ENCODE peak calls at places on chromosome 17, in five cellular contexts. R is MG63, F is ascending aorta, B is uterus, E is esophagus squamous epithelium. K is an unnamed sample.

GRCh38 chr17:12421646-12422306 is 243.9 kb upstream of the MYOCD start:
- DNase-seq in R (no peak), F (no peak), B (no peak), E (no peak), K (no peak)

GRCh38 chr17:66982011-66982508 is 17.6 kb downstream of the CACNG4 start:
- DNase-seq in R (peak; percentile 34), F (no peak), B (peak; percentile 30), E (no peak), K (peak; percentile 6)

GRCh38 chr17:28478940-28479615 is 5.6 kb downstream of the SLC13A2 start:
- DNase-seq in R (peak; percentile 20), F (no peak), B (no peak), E (no peak), K (no peak)

GRCh38 chr17:11144358-11145233 is 96.4 kb upstream of the SHISA6 start:
- DNase-seq in R (peak; percentile 57), F (no peak), B (no peak), E (no peak), K (peak; percentile 25)

GRCh38 chr17:393806-394717 is 41.5 kb upstream of the RPH3AL start:
- DNase-seq in R (no peak), F (no peak), B (no peak), E (no peak), K (peak; percentile 38)

GRCh38 chr17:10875984-10876555 is 38.2 kb upstream of the PIRT start:
- DNase-seq in R (peak; percentile 15), F (no peak), B (peak; percentile 23), E (no peak), K (no peak)

GRCh38 chr17:43750154-43750553 is 8.4 kb downstream of the SOST start:
- DNase-seq in R (no peak), F (no peak), B (no peak), E (no peak), K (no peak)

GRCh38 chr17:29146369-29146972 is 33.7 kb downstream of the MYO18A start:
- DNase-seq in R (no peak), F (no peak), B (no peak), E (no peak), K (no peak)

GRCh38 chr17:62219500-62219899 is 154.4 kb upstream of the MED13 start:
- DNase-seq in R (no peak), F (no peak), B (no peak), E (no peak), K (no peak)

GRCh38 chr17:59046192-59046591 is 60.5 kb downstream of the TRIM37 start:
- DNase-seq in R (no peak), F (no peak), B (no peak), E (no peak), K (no peak)

GRCh38 chr17:36861531-36861930 is 75.7 kb upstream of the LHX1 start:
- DNase-seq in R (no peak), F (no peak), B (no peak), E (no peak), K (no peak)

GRCh38 chr17:67401598-67402504 is 24.8 kb downstream of the PITPNC1 start:
- DNase-seq in R (no peak), F (no peak), B (no peak), E (no peak), K (no peak)

GRCh38 chr17:30363715-30364202 is 15.0 kb upstream of the CPD start:
- DNase-seq in R (no peak), F (no peak), B (no peak), E (no peak), K (no peak)

GRCh38 chr17:51263001-51263400 is 2.7 kb downstream of the UTP18 start:
- DNase-seq in R (no peak), F (no peak), B (no peak), E (no peak), K (no peak)

GRCh38 chr17:36791150-36791653 is 146.1 kb upstream of the LHX1 start:
- DNase-seq in R (no peak), F (no peak), B (no peak), E (no peak), K (no peak)

GRCh38 chr17:47700471-47701449 is 6.8 kb downstream of the TBKBP1 start:
- DNase-seq in R (no peak), F (no peak), B (no peak), E (no peak), K (no peak)

GRCh38 chr17:78374631-78375274 is 3.7 kb upstream of the PGS1 start:
- DNase-seq in R (peak; percentile 78), F (no peak), B (no peak), E (no peak), K (no peak)

GRCh38 chr17:21301593-21302550 is 17.4 kb downstream of the MAP2K3 start:
- DNase-seq in R (no peak), F (no peak), B (no peak), E (no peak), K (peak; percentile 20)

GRCh38 chr17:37756060-37756459 is 11.2 kb upstream of the HNF1B start:
- DNase-seq in R (no peak), F (no peak), B (no peak), E (no peak), K (no peak)

GRCh38 chr17:42135664-42136653 is 13.4 kb downstream of the HSPB9 start:
- DNase-seq in R (peak; percentile 40), F (no peak), B (peak; percentile 64), E (no peak), K (peak; percentile 75)

GRCh38 chr17:80899402-80900268 is 92.0 kb upstream of the CHMP6 start:
- DNase-seq in R (peak; percentile 26), F (no peak), B (no peak), E (no peak), K (no peak)

GRCh38 chr17:41697122-41697962 is 8.7 kb downstream of the EIF1 start:
- DNase-seq in R (peak; percentile 19), F (no peak), B (peak; percentile 83), E (no peak), K (peak; percentile 78)

GRCh38 chr17:19270347-19270950 is 33.3 kb downstream of the EPN2 start:
- DNase-seq in R (no peak), F (no peak), B (no peak), E (no peak), K (peak; percentile 27)

GRCh38 chr17:32323046-32323445 is 18.9 kb downstream of the C17orf75 start:
- DNase-seq in R (no peak), F (no peak), B (no peak), E (no peak), K (no peak)

GRCh38 chr17:46785696-46786095 is 32.8 kb downstream of the WNT3 start:
- DNase-seq in R (no peak), F (no peak), B (no peak), E (no peak), K (no peak)

GRCh38 chr17:29176500-29177351 is 3.5 kb downstream of the MYO18A start:
- DNase-seq in R (peak; percentile 34), F (no peak), B (peak; percentile 69), E (no peak), K (peak; percentile 73)

GRCh38 chr17:49830605-49831004 is 17.3 kb downstream of the TAC4 start:
- DNase-seq in R (no peak), F (no peak), B (no peak), E (no peak), K (no peak)

GRCh38 chr17:69240201-69240600 is 11.6 kb upstream of the ABCA10 start:
- DNase-seq in R (no peak), F (no peak), B (no peak), E (no peak), K (no peak)

GRCh38 chr17:18257747-18258355 is 687 bp downstream of the FLII start:
- DNase-seq in R (peak; percentile 90), F (peak; percentile 72), B (peak; percentile 75), E (no peak), K (peak; percentile 82)

GRCh38 chr17:29726721-29727252 is 104.1 kb upstream of the CORO6 start:
- DNase-seq in R (peak; percentile 12), F (no peak), B (no peak), E (no peak), K (no peak)

GRCh38 chr17:62720126-62720850 is 87.8 kb downstream of the MARCHF10 start:
- DNase-seq in R (no peak), F (no peak), B (no peak), E (no peak), K (peak; percentile 6)

DNA sequence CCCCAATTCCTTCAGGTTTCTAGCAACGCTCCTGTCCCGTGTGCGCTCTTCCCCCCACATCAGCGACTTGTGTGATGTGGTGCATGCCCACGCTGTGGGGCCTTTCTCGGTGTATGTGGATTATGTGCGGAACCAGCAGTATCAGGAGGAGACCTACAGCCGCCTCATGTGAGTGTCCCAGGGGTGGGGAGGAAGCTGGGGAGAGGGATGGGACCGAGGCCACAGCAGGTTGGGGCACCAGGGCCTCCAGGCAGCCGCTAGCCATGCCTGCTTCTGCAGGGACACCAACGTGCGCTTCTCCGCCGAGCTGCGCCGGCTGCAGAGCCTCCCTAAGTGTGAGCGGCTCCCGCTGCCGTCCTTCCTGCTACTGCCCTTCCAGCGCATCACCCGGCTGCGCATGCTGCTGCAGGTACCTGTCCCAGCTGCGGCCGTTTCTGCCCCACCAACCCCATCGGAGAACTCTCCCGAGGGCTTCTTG is 5.7 kb downstream of the ARHGEF15 start:
- DNase-seq in R (no peak), F (no peak), B (no peak), E (no peak), K (no peak)
- H3K27me3 ChIP-seq in R (no peaks in the 10 kb centered on the region), F (no peaks in the 10 kb centered on the region), B (peaks cover 3% of the 10 kb centered on the region), E (no peaks in the 10 kb centered on the region), K (peaks cover 7% of the 10 kb centered on the region)

GRCh38 chr17:55266051-55266957 is 1.5 kb downstream of the HLF start:
- DNase-seq in R (no peak), F (no peak), B (peak; percentile 52), E (no peak), K (peak; percentile 32)
- H3K27me3 ChIP-seq in R (peaks cover 17% of the 10 kb centered on the region), F (no peaks in the 10 kb centered on the region), B (no peaks in the 10 kb centered on the region), E (no peaks in the 10 kb centered on the region), K (no peaks in the 10 kb centered on the region)

DNA sequence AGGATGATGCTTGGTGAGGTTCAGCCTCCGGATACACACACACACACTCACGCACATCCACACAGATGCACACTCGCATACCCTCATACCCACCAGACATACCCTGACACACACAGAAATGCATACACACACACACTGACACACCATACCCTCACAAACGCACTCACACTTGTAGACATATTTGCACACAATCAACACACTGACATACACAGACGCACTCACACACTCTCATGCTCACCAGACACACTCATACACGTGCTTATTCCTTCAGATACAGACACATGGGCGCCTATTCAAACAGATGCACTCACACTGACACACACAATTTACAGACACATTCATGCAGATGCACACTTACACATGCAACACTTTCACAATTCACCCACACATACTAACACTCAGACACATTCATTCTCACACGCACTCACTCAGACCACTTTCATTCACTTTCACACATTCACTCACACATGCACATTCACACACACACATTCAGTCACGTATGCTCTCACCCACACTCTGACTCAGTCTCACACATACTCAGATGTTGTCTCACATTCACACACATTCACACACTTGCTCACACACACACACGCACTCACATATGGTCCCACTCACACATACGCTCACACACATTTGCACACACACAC is 105.0 kb upstream of the RPL38 start:
- DNase-seq in R (no peak), F (no peak), B (no peak), E (no peak), K (no peak)
- H3K27me3 ChIP-seq in R (peaks cover 14% of the 10 kb centered on the region), F (no peaks in the 10 kb centered on the region), B (no peaks in the 10 kb centered on the region), E (no peaks in the 10 kb centered on the region), K (no peaks in the 10 kb centered on the region)

DNA sequence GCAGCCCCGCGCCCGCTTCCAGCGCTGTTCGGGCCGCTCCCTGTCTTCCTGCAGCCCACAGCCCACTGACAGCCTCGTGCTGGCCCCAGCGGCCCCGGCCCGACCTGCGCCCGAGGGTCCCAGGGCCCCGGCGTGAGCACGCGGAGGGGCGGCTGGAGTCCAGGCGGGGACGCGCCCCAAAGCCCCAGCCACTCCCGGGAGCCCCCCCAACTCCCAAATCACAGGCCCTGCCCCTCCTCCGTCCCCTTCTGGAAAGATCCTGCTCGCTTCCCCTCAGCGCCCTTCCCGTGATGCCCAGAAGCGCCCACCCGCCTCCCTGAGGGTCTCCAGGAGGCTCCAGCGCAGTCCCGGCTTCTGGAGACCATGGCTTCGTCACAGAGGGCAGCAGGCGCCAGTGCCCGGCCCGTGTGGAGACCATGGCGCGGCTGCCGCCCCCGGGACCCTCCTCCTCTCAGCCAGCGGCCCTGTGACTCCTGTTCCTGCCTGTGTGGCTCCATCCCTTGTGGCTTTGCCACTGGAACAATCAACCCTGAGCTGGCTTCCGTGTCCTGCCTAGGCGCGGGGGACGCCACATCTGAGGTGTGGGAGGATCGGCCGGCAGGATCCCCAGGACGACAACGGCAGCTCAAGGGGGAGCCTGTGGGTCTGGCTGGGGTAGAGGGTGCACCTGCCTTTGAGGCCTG is 3.9 kb downstream of the UTS2R start:
- DNase-seq in R (no peak), F (no peak), B (no peak), E (no peak), K (no peak)
- H3K27me3 ChIP-seq in R (peaks cover 5% of the 10 kb centered on the region), F (peaks cover 19% of the 10 kb centered on the region), B (peaks cover 20% of the 10 kb centered on the region), E (peaks cover 24% of the 10 kb centered on the region), K (peaks cover 40% of the 10 kb centered on the region)